ENCODE peak calls at places on chromosomes 3 and 15, in four cellular contexts. One of them, this sample, is unnamed.

GRCh38 chr3:134694946-134695543 is 44.2 kb upstream of the KY start:
- DNase-seq in uterus: no peak
- DNase-seq in A549: no peak
- DNase-seq in neural crest cell: no peak
- DNase-seq in this sample: no peak

GRCh38 chr15:69997701-69998273 is 99.9 kb downstream of the TLE3 start:
- DNase-seq in A549: peak; percentile 70
- DNase-seq in neural crest cell: no peak
- DNase-seq in uterus: no peak
- DNase-seq in this sample: peak; percentile 39

GRCh38 chr3:71723452-71724170 is 1.6 kb downstream of the EIF4E3 start:
- DNase-seq in A549: no peak
- DNase-seq in uterus: no peak
- DNase-seq in neural crest cell: no peak
- DNase-seq in this sample: no peak

GRCh38 chr15:75024102-75024636 is 779 bp downstream of the PPCDC start:
- DNase-seq in A549: peak; percentile 33
- DNase-seq in neural crest cell: no peak
- DNase-seq in uterus: no peak
- DNase-seq in this sample: peak; percentile 49

GRCh38 chr15:41940441-41940857 is 31.9 kb downstream of the EHD4 start:
- DNase-seq in uterus: no peak
- DNase-seq in neural crest cell: no peak
- DNase-seq in A549: peak; percentile 38
- DNase-seq in this sample: peak; percentile 90

GRCh38 chr15:36544518-36545383 is 34.7 kb upstream of the CDIN1 start:
- DNase-seq in A549: no peak
- DNase-seq in uterus: no peak
- DNase-seq in neural crest cell: no peak
- DNase-seq in this sample: no peak

GRCh38 chr3:196518999-196519737 is 4.0 kb upstream of the SMCO1 start:
- DNase-seq in A549: peak; percentile 80
- DNase-seq in neural crest cell: peak; percentile 45
- DNase-seq in uterus: no peak
- DNase-seq in this sample: peak; percentile 36

GRCh38 chr3:21888656-21889055 is 137.6 kb upstream of the ZNF385D start:
- DNase-seq in neural crest cell: no peak
- DNase-seq in uterus: no peak
- DNase-seq in A549: no peak
- DNase-seq in this sample: no peak

GRCh38 chr15:41505776-41506175 is 7.9 kb downstream of the LTK start:
- DNase-seq in uterus: no peak
- DNase-seq in A549: no peak
- DNase-seq in neural crest cell: no peak
- DNase-seq in this sample: no peak

GRCh38 chr15:98773616-98774015 is 125.3 kb downstream of the IGF1R start:
- DNase-seq in neural crest cell: no peak
- DNase-seq in A549: no peak
- DNase-seq in uterus: no peak
- DNase-seq in this sample: no peak

GRCh38 chr3:78764634-78765033 is 1003.2 kb downstream of the ROBO1 start:
- DNase-seq in A549: no peak
- DNase-seq in neural crest cell: no peak
- DNase-seq in uterus: no peak
- DNase-seq in this sample: no peak

GRCh38 chr15:70559223-70559823 is 204.0 kb downstream of the UACA start:
- DNase-seq in uterus: no peak
- DNase-seq in neural crest cell: no peak
- DNase-seq in A549: no peak
- DNase-seq in this sample: no peak

GRCh38 chr15:78177447-78177873 is 28.3 kb downstream of the IDH3A start:
- DNase-seq in uterus: no peak
- DNase-seq in neural crest cell: peak; percentile 67
- DNase-seq in A549: peak; percentile 44
- DNase-seq in this sample: peak; percentile 39

GRCh38 chr3:75294124-75294523 is 370.0 kb upstream of the FRG2C start:
- DNase-seq in A549: peak; percentile 10
- DNase-seq in uterus: peak; percentile 21
- DNase-seq in neural crest cell: peak; percentile 30
- DNase-seq in this sample: peak; percentile 8

GRCh38 chr3:105170423-105170822 is 196.3 kb upstream of the ALCAM start:
- DNase-seq in uterus: no peak
- DNase-seq in neural crest cell: no peak
- DNase-seq in A549: no peak
- DNase-seq in this sample: no peak

GRCh38 chr15:77180757-77181156 is 109.8 kb upstream of the TSPAN3 start:
- DNase-seq in A549: no peak
- DNase-seq in uterus: no peak
- DNase-seq in neural crest cell: no peak
- DNase-seq in this sample: no peak

GRCh38 chr15:41583795-41584194 is 24.8 kb downstream of the TYRO3 start:
- DNase-seq in A549: no peak
- DNase-seq in neural crest cell: no peak
- DNase-seq in uterus: no peak
- DNase-seq in this sample: no peak

GRCh38 chr3:186162221-186162620 is 53.3 kb upstream of the ETV5 start:
- DNase-seq in neural crest cell: no peak
- DNase-seq in uterus: no peak
- DNase-seq in A549: no peak
- DNase-seq in this sample: no peak

GRCh38 chr3:62546266-62546665 is 172.9 kb upstream of the FEZF2 start:
- DNase-seq in uterus: no peak
- DNase-seq in A549: no peak
- DNase-seq in neural crest cell: no peak
- DNase-seq in this sample: no peak

GRCh38 chr3:15255215-15255614 is 49.2 kb downstream of the CAPN7 start:
- DNase-seq in A549: no peak
- DNase-seq in uterus: no peak
- DNase-seq in neural crest cell: no peak
- DNase-seq in this sample: no peak

GRCh38 chr3:82194870-82195269 is 433.4 kb upstream of the GBE1 start:
- DNase-seq in neural crest cell: no peak
- DNase-seq in uterus: no peak
- DNase-seq in A549: no peak
- DNase-seq in this sample: no peak

GRCh38 chr15:98076021-98076816 is 115.7 kb downstream of the ARRDC4 start:
- DNase-seq in uterus: peak; percentile 42
- DNase-seq in A549: peak; percentile 22
- DNase-seq in neural crest cell: no peak
- DNase-seq in this sample: no peak

GRCh38 chr3:64832098-64832497 is 144.3 kb upstream of the ADAMTS9 start:
- DNase-seq in neural crest cell: no peak
- DNase-seq in uterus: no peak
- DNase-seq in A549: no peak
- DNase-seq in this sample: no peak

GRCh38 chr15:64928626-64929220 is 17.0 kb downstream of the ANKDD1A start:
- DNase-seq in uterus: peak; percentile 10
- DNase-seq in neural crest cell: no peak
- DNase-seq in A549: no peak
- DNase-seq in this sample: no peak

GRCh38 chr3:186290791-186291190 is 71.2 kb downstream of the DGKG start:
- DNase-seq in uterus: no peak
- DNase-seq in neural crest cell: no peak
- DNase-seq in A549: no peak
- DNase-seq in this sample: no peak

GRCh38 chr3:64056616-64057165 is 33.4 kb upstream of the PSMD6 start:
- DNase-seq in A549: no peak
- DNase-seq in neural crest cell: no peak
- DNase-seq in uterus: no peak
- DNase-seq in this sample: peak; percentile 4

GRCh38 chr3:132543016-132543739 is 53.9 kb upstream of the ACKR4 start:
- DNase-seq in uterus: no peak
- DNase-seq in A549: peak; percentile 28
- DNase-seq in neural crest cell: no peak
- DNase-seq in this sample: peak; percentile 38

GRCh38 chr3:152100491-152101086 is 168.1 kb upstream of the MBNL1 start:
- DNase-seq in neural crest cell: no peak
- DNase-seq in uterus: no peak
- DNase-seq in A549: no peak
- DNase-seq in this sample: no peak

GRCh38 chr3:128320551-128321340 is 145.9 kb downstream of the DNAJB8 start:
- DNase-seq in neural crest cell: no peak
- DNase-seq in uterus: no peak
- DNase-seq in A549: no peak
- DNase-seq in this sample: no peak

GRCh38 chr3:128321418-128321817 is 145.3 kb downstream of the DNAJB8 start:
- DNase-seq in neural crest cell: no peak
- DNase-seq in uterus: no peak
- DNase-seq in A549: no peak
- DNase-seq in this sample: no peak

GRCh38 chr3:128319107-128319506 is 147.6 kb downstream of the DNAJB8 start:
- DNase-seq in uterus: no peak
- DNase-seq in A549: no peak
- DNase-seq in neural crest cell: no peak
- DNase-seq in this sample: no peak

GRCh38 chr3:128318275-128318920 is 148.3 kb downstream of the DNAJB8 start:
- DNase-seq in A549: no peak
- DNase-seq in neural crest cell: no peak
- DNase-seq in uterus: no peak
- DNase-seq in this sample: no peak

GRCh38 chr3:128319741-128320141 is 146.9 kb downstream of the DNAJB8 start:
- DNase-seq in A549: no peak
- DNase-seq in neural crest cell: no peak
- DNase-seq in uterus: no peak
- DNase-seq in this sample: no peak
- TF ChIP-seq CTCF in A549: no peak
- TF ChIP-seq CTCF in neural crest cell: no peak
- TF ChIP-seq CTCF in uterus: no peak
- TF ChIP-seq CTCF in this sample: no peak

GRCh38 chr3:156862338-156862737 is 36.2 kb downstream of the LEKR1 start:
- DNase-seq in neural crest cell: no peak
- DNase-seq in A549: no peak
- DNase-seq in uterus: no peak
- DNase-seq in this sample: peak; percentile 8

GRCh38 chr3:156867174-156867573 is 41.0 kb downstream of the LEKR1 start:
- DNase-seq in uterus: no peak
- DNase-seq in neural crest cell: no peak
- DNase-seq in A549: no peak
- DNase-seq in this sample: no peak

GRCh38 chr3:156860873-156861272 is 34.7 kb downstream of the LEKR1 start:
- DNase-seq in A549: no peak
- DNase-seq in neural crest cell: no peak
- DNase-seq in uterus: no peak
- DNase-seq in this sample: no peak

DNA sequence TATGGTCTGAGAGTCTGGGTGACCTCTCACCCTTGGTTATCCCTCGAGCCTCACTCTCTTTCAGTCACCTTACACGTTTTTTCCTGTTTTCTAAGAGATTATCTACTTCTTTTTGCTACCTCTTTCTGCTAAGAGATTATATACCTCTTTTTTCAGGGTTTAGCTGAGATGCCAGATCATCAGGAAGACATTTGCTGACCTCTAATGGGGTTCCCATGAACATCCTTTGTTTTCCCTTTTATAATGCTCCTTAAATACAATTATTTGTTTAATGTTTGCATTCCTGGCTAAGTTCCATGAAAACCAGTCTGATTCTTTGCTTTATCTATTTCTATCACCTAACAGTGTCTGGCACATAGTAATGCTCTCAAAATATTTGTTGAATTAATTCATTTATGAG is 39.6 kb downstream of the LEKR1 start:
- DNase-seq in uterus: no peak
- DNase-seq in A549: no peak
- DNase-seq in neural crest cell: no peak
- DNase-seq in this sample: no peak
- TF ChIP-seq CTCF in uterus: no peak
- TF ChIP-seq CTCF in A549: no peak
- TF ChIP-seq CTCF in neural crest cell: no peak
- TF ChIP-seq CTCF in this sample: no peak

DNA sequence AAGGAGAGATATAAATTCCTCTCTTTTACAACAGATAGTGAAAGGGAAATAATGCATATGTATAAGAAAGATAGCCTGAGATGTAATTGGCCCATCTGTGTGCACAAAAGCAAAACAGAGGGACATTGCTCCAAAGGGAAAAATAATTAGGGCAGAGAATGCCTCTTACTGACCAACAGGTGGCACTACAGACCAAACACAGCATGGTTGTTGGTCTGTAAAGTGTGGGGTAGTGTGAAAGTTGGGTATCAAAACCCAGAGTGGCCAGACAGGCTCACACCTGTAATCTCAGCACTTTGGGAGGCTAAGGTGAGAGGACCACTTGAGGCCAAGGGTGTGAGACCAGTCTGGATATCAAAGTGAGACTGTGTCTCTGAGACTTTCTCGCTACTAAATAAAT is 4.5 kb upstream of the TLNRD1 start:
- DNase-seq in neural crest cell: no peak
- DNase-seq in uterus: no peak
- DNase-seq in A549: peak; percentile 58
- DNase-seq in this sample: no peak
- TF ChIP-seq CTCF in neural crest cell: peak; percentile 62
- TF ChIP-seq CTCF in uterus: no peak
- TF ChIP-seq CTCF in A549: peak; percentile 28
- TF ChIP-seq CTCF in this sample: no peak

GRCh38 chr15:25987638-25988037 is 124.5 kb upstream of the ATP10A start:
- DNase-seq in A549: no peak
- DNase-seq in neural crest cell: no peak
- DNase-seq in uterus: no peak
- DNase-seq in this sample: no peak
- TF ChIP-seq CTCF in A549: no peak
- TF ChIP-seq CTCF in neural crest cell: no peak
- TF ChIP-seq CTCF in uterus: no peak
- TF ChIP-seq CTCF in this sample: no peak

GRCh38 chr3:138284957-138285477 is 44.6 kb downstream of the NME9 start:
- DNase-seq in A549: no peak
- DNase-seq in neural crest cell: no peak
- DNase-seq in uterus: no peak
- DNase-seq in this sample: no peak
- TF ChIP-seq CTCF in A549: no peak
- TF ChIP-seq CTCF in neural crest cell: no peak
- TF ChIP-seq CTCF in uterus: no peak
- TF ChIP-seq CTCF in this sample: no peak